ENCODE peak calls at places on chromosome 10, in five cellular contexts. C is trophoblast cell, A is H9, R is neuronal stem cell, Q is mesenchymal stem cell. D is an unnamed sample.

GRCh38 chr10:84534168-84534567 is 205.8 kb downstream of the CCSER2 start:
- DNase-seq in C (no peak), Q (no peak), R (no peak), A (no peak), D (no peak)

GRCh38 chr10:80498833-80499671 is 38.6 kb upstream of the SH2D4B start:
- DNase-seq in Q (peak), A (peak), R (no peak), C (peak), D (peak)

GRCh38 chr10:91798736-91799579 is 732 bp downstream of the TNKS2 start:
- DNase-seq in A (peak), R (no peak), Q (peak), C (peak), D (peak)

GRCh38 chr10:19815478-19816419 is 483 bp upstream of the PLXDC2 start:
- DNase-seq in C (peak), Q (peak), A (peak), R (peak), D (peak)

GRCh38 chr10:3398825-3399646 is 226.5 kb upstream of the PITRM1 start:
- DNase-seq in A (no peak), R (no peak), C (peak), Q (no peak), D (no peak)

GRCh38 chr10:60044221-60044620 is 137.9 kb upstream of the CCDC6 start:
- DNase-seq in R (no peak), A (no peak), C (no peak), Q (peak), D (peak)

GRCh38 chr10:11295492-11295891 is 277.8 kb downstream of the CELF2 start:
- DNase-seq in C (no peak), A (no peak), Q (no peak), R (no peak), D (no peak)

GRCh38 chr10:97407211-97407951 is 6.2 kb upstream of the RRP12 start:
- DNase-seq in R (peak), Q (peak), A (peak), C (peak), D (peak)

GRCh38 chr10:33661580-33662269 is 327.3 kb upstream of the NRP1 start:
- DNase-seq in C (peak), Q (no peak), A (no peak), R (no peak), D (no peak)

GRCh38 chr10:80480852-80481251 is 26.7 kb downstream of the TSPAN14 start:
- DNase-seq in R (no peak), Q (no peak), C (no peak), A (no peak), D (no peak)

GRCh38 chr10:29266641-29267040 is 22.2 kb upstream of the LYZL1 start:
- DNase-seq in A (peak), R (peak), Q (no peak), C (no peak), D (no peak)

GRCh38 chr10:95653895-95654294 is 2.6 kb downstream of the ALDH18A1 start:
- DNase-seq in R (no peak), Q (no peak), A (no peak), C (no peak), D (no peak)

GRCh38 chr10:42866115-42866995 is 83.8 kb downstream of the BMS1 start:
- DNase-seq in A (peak), C (peak), Q (peak), R (peak), D (peak)

GRCh38 chr10:37015498-37015897 is 109.9 kb upstream of the ANKRD30A start:
- DNase-seq in Q (no peak), A (no peak), C (no peak), R (no peak), D (no peak)

GRCh38 chr10:43707755-43708154 is 59.1 kb upstream of the ZNF32 start:
- DNase-seq in Q (no peak), C (no peak), R (no peak), A (no peak), D (no peak)

GRCh38 chr10:97074256-97075145 is 111.3 kb downstream of the SLIT1 start:
- DNase-seq in Q (no peak), A (no peak), C (no peak), R (no peak), D (no peak)

GRCh38 chr10:57320416-57320815 is 947.3 kb downstream of the IPMK start:
- DNase-seq in C (no peak), Q (no peak), R (no peak), A (no peak), D (no peak)

GRCh38 chr10:73229567-73229966 is 17.5 kb downstream of the DNAJC9 start:
- DNase-seq in R (no peak), C (no peak), Q (no peak), A (no peak), D (no peak)

GRCh38 chr10:73819513-73820093 is 8.2 kb upstream of the NDST2 start:
- DNase-seq in A (peak), R (no peak), Q (no peak), C (no peak), D (peak)

GRCh38 chr10:7488418-7488829 is 77.6 kb upstream of the SFMBT2 start:
- DNase-seq in C (no peak), A (no peak), Q (peak), R (no peak), D (peak)

GRCh38 chr10:1538121-1538520 is 199.2 kb downstream of the ADARB2 start:
- DNase-seq in Q (no peak), R (no peak), A (no peak), C (no peak), D (no peak)

GRCh38 chr10:1571587-1572237 is 165.6 kb downstream of the ADARB2 start:
- DNase-seq in C (no peak), A (no peak), Q (no peak), R (no peak), D (no peak)

GRCh38 chr10:113651898-113652297 is 11.9 kb downstream of the NRAP start:
- DNase-seq in A (no peak), C (no peak), Q (no peak), R (no peak), D (no peak)

GRCh38 chr10:33036670-33037069 is 78.6 kb upstream of the ITGB1 start:
- DNase-seq in A (no peak), C (no peak), Q (no peak), R (no peak), D (no peak)

GRCh38 chr10:108544500-108545120 is 1378.7 kb downstream of the XPNPEP1 start:
- DNase-seq in R (peak), C (peak), A (peak), Q (peak), D (peak)

GRCh38 chr10:33071857-33072256 is 113.8 kb upstream of the ITGB1 start:
- DNase-seq in C (peak), R (no peak), Q (no peak), A (no peak), D (no peak)

GRCh38 chr10:66778351-66778750 is 147.5 kb upstream of the LRRTM3 start:
- DNase-seq in Q (no peak), A (no peak), C (no peak), R (no peak), D (no peak)

GRCh38 chr10:113846036-113846435 is 7.8 kb downstream of the DCLRE1A start:
- DNase-seq in R (no peak), A (no peak), Q (no peak), C (no peak), D (no peak)

GRCh38 chr10:80407836-80408197 is 534 bp upstream of the PRXL2A start:
- DNase-seq in R (no peak), C (no peak), Q (peak), A (peak), D (no peak)

GRCh38 chr10:58003945-58004344 is 263.7 kb downstream of the IPMK start:
- DNase-seq in C (no peak), A (no peak), Q (no peak), R (no peak), D (no peak)

GRCh38 chr10:14074062-14074884 is 256.5 kb downstream of the FRMD4A start:
- DNase-seq in C (peak), A (no peak), Q (peak), R (no peak), D (peak)

GRCh38 chr10:52334595-52334994 is 20.5 kb downstream of the DKK1 start:
- DNase-seq in A (no peak), Q (no peak), R (no peak), C (no peak), D (peak)

GRCh38 chr10:29517352-29517923 is 117.3 kb downstream of the SVIL start:
- DNase-seq in A (peak), C (no peak), R (peak), Q (peak), D (peak)

DNA sequence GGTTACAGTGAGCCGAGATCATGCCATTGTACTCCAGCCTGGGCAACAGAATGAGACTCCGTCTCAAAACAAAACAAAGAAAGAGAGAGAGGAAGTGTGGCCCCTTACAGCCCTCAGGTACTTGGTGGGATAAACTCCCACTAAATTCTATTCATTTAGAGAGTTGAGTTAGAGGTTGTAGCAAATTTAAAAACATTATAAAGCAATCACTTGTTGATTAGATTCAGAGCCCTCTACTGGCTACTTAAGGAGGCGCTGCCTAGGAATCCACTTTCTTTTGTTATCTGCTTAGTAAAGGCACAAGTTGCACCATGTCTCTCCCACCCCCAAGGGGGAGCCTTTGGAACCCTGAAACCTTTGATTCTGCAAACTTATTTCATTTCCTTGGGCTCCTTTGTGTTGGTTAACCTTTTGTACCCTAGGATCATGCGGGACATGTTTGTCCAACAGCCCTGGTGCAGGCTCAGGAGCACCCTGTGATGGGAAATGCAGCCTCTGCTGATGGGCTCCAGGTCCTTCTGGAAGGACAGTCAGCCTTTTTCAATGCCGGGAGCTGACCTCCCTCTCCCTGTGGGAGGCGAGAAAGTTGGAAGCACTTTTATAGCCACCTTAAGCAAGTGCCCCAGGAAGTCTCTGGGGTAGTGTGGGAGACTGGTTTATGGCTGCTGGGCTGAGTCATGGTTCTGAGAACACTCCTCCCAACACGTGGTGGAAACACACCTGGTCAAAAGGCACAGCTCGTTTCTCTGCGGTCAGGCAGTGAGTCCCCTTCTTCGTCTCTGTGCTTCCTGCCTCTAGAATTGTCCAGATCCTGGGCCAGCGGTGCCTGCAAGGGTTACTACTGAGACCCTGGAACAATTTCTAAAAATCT is 2.3 kb downstream of the HKDC1 start:
- DNase-seq in Q (peak), C (no peak), R (peak), A (peak), D (peak)
- H4K91ac ChIP-seq in Q (no peak), C (peak), R (no peak), A (no peak), D (no peak)

GRCh38 chr10:131676448-131676847 is 224.4 kb upstream of the PPP2R2D start:
- DNase-seq in A (no peak), R (no peak), Q (no peak), C (no peak), D (no peak)

GRCh38 chr10:131676971-131677421 is 223.8 kb upstream of the PPP2R2D start:
- DNase-seq in A (peak), R (peak), C (no peak), Q (no peak), D (no peak)

GRCh38 chr10:131677671-131678070 is 223.1 kb upstream of the PPP2R2D start:
- DNase-seq in A (peak), R (no peak), C (no peak), Q (no peak), D (no peak)

GRCh38 chr10:131675104-131675503 is 225.7 kb upstream of the PPP2R2D start:
- DNase-seq in A (no peak), C (no peak), R (no peak), Q (no peak), D (no peak)

GRCh38 chr10:131676046-131676445 is 224.8 kb upstream of the PPP2R2D start:
- DNase-seq in Q (no peak), R (no peak), C (no peak), A (no peak), D (no peak)
- H4K91ac ChIP-seq in Q (no peak), R (no peak), C (no peak), A (no peak), D (no peak)

GRCh38 chr10:5684318-5684970 is at the start of gene TASOR2:
- DNase-seq in C (peak), A (peak), Q (peak), R (peak), D (peak)
- H4K91ac ChIP-seq in C (peak), A (no peak), Q (peak), R (no peak), D (peak)

DNA sequence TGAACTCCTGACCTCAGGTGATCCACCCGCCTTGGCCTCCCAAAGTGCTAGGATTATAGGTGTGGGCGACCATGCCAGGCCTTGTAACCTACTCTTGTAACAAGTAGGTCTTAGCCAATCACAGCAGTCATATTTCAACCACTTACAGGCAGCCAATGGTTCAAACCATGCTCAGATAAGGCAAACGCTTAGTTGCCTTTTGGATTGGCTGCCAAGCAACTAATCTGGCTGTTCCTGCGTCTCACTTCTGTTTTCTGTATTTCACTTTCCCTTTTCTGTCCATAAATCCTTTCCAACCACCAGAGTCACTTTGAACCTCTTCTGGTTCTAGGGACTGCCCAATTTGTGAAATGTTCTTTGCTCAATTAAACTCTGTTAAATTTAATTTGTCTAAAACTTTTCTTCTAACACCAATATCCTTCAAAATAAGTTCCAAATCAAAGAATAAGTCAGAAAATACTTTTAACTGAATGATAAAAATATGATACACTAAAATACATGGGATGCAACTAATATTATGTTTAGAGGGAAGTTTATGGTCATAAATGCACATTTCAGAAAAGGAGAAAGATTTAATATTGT is 19.0 kb upstream of the PRF1 start:
- DNase-seq in A (no peak), R (no peak), Q (no peak), C (no peak), D (no peak)
- H4K91ac ChIP-seq in A (no peak), R (no peak), Q (no peak), C (no peak), D (no peak)

GRCh38 chr10:129941199-129942018 is 22.7 kb downstream of the EBF3 start:
- DNase-seq in R (no peak), A (no peak), C (no peak), Q (no peak), D (no peak)
- H4K91ac ChIP-seq in R (no peak), A (no peak), C (no peak), Q (no peak), D (no peak)

GRCh38 chr10:131082991-131083465 is 228.5 kb downstream of the TCERG1L start:
- DNase-seq in C (no peak), R (no peak), Q (no peak), A (no peak), D (no peak)

GRCh38 chr10:131081386-131081785 is 230.1 kb downstream of the TCERG1L start:
- DNase-seq in R (no peak), C (no peak), Q (no peak), A (no peak), D (no peak)

GRCh38 chr10:131082201-131082850 is 229.2 kb downstream of the TCERG1L start:
- DNase-seq in A (no peak), C (no peak), Q (no peak), R (no peak), D (no peak)

GRCh38 chr10:131080571-131080970 is 230.9 kb downstream of the TCERG1L start:
- DNase-seq in R (no peak), C (no peak), Q (no peak), A (no peak), D (no peak)

DNA sequence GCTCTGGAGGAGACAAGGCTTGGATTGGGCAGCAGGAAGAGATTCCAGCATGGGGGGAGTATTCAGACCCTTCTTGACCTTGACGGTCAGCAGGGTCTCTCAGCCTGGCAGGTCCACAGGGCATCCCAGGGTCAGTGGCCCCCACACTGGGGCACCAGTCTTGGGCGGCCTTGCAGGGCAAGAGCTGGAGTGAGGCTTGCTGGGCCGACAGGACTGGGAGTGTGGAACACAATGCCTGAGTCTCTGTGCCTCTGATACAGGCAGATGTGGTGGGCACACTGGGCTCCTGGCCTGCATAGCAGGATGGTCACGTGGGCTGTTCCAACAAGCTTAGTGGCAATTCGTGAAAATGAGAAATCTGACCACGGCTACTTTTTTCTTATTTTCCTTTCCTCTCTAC is 229.7 kb downstream of the TCERG1L start:
- DNase-seq in C (no peak), R (no peak), Q (no peak), A (no peak), D (no peak)
- H4K91ac ChIP-seq in C (peak), R (no peak), Q (no peak), A (no peak), D (no peak)

GRCh38 chr10:128480601-128481000 is 354.4 kb upstream of the MKI67 start:
- DNase-seq in R (no peak), A (no peak), Q (no peak), C (no peak), D (no peak)

GRCh38 chr10:128484041-128484440 is 357.8 kb upstream of the MKI67 start:
- DNase-seq in A (no peak), C (no peak), Q (no peak), R (no peak), D (no peak)

GRCh38 chr10:128481152-128481551 is 354.9 kb upstream of the MKI67 start:
- DNase-seq in Q (no peak), A (no peak), R (no peak), C (no peak), D (no peak)

GRCh38 chr10:128485701-128486235 is 359.5 kb upstream of the MKI67 start:
- DNase-seq in C (no peak), Q (no peak), R (no peak), A (no peak), D (no peak)

GRCh38 chr10:128483216-128483615 is 357.0 kb upstream of the MKI67 start:
- DNase-seq in R (no peak), A (no peak), Q (no peak), C (no peak), D (no peak)
- H4K91ac ChIP-seq in R (no peak), A (no peak), Q (no peak), C (no peak), D (no peak)

GRCh38 chr10:124449170-124450009 is 445 bp downstream of the NKX1-2 start:
- DNase-seq in C (peak), A (peak), Q (no peak), R (no peak), D (no peak)
- H4K91ac ChIP-seq in C (no peak), A (no peak), Q (peak), R (no peak), D (no peak)

DNA sequence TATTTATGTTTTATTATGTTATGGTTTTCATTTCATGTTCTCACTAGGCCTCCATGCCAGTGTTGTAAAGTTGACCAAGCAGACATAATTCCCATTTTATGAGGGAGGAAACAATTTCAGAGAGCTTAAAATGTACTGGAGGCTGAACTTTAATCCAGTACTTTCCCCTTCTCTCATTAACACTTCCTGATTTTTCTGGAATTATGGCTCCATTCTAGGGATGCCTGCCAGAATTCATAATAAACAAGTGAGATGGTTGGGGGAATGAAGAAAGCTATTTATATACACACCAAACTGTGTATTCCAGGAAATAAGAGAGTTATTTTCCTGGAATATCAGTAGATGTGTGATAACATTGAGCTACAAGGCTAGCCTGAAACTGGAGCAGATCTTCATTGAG is 6.9 kb downstream of the TMEM236 start:
- DNase-seq in Q (peak), A (no peak), C (no peak), R (no peak), D (no peak)
- H4K91ac ChIP-seq in Q (no peak), A (no peak), C (no peak), R (no peak), D (no peak)

GRCh38 chr10:86756511-86757109 is at the start of gene BMPR1A:
- DNase-seq in A (peak), Q (no peak), R (peak), C (peak), D (peak)
- H4K91ac ChIP-seq in A (peak), Q (peak), R (no peak), C (peak), D (peak)